ENCODE peak calls at places on chromosomes 4 and X, in ten cellular contexts. C, T, P, Z, B, W, Q, M, D and O are unnamed samples.

GRCh38 chr4:47686294-47686872 is 151.5 kb downstream of the CORIN start:
- DNase-seq in C (peak), T (peak), P (peak), Z (peak), B (no peak), W (no peak), Q (peak), M (peak), D (peak), O (peak)

GRCh38 chr4:55348436-55348835 is 2.4 kb downstream of the SRD5A3 start:
- DNase-seq in C (no peak), T (no peak), P (peak), Z (no peak), B (no peak), W (no peak), Q (peak), M (no peak), D (peak), O (no peak)

GRCh38 chr4:86895692-86896488 is 3.7 kb upstream of the C4orf36 start:
- DNase-seq in C (no peak), T (peak), P (peak), Z (no peak), B (no peak), W (no peak), Q (peak), M (peak), D (peak), O (peak)

GRCh38 chr4:6128221-6128871 is 72.0 kb downstream of the JAKMIP1 start:
- DNase-seq in C (no peak), T (peak), P (no peak), Z (no peak), B (no peak), W (no peak), Q (no peak), M (no peak), D (no peak), O (no peak)

GRCh38 chr4:183987987-183988392 is 82.9 kb downstream of the STOX2 start:
- DNase-seq in C (peak), T (peak), P (peak), Z (peak), B (peak), W (peak), Q (peak), M (peak), D (peak), O (no peak)

GRCh38 chrX:10620121-10620699 is at the start of gene MID1:
- DNase-seq in C (peak), T (peak), P (peak), Z (peak), B (peak), W (peak), Q (peak), M (peak), D (peak), O (peak)

GRCh38 chr4:98484031-98484430 is 174.4 kb downstream of the TSPAN5 start:
- DNase-seq in C (no peak), T (no peak), P (peak), Z (no peak), B (no peak), W (no peak), Q (peak), M (no peak), D (no peak), O (no peak)

GRCh38 chr4:61831987-61832386 is 631.9 kb downstream of the ADGRL3 start:
- DNase-seq in C (no peak), T (no peak), P (no peak), Z (no peak), B (no peak), W (no peak), Q (no peak), M (no peak), D (no peak), O (no peak)

GRCh38 chr4:17241835-17242234 is 270.1 kb downstream of the QDPR start:
- DNase-seq in C (no peak), T (no peak), P (no peak), Z (no peak), B (no peak), W (no peak), Q (no peak), M (no peak), D (no peak), O (no peak)

GRCh38 chr4:71188197-71188625 is 150.6 kb upstream of the SLC4A4 start:
- DNase-seq in C (no peak), T (peak), P (no peak), Z (peak), B (no peak), W (no peak), Q (no peak), M (peak), D (no peak), O (no peak)

GRCh38 chr4:98890698-98891097 is 38.2 kb downstream of the EIF4E start:
- DNase-seq in C (no peak), T (no peak), P (peak), Z (no peak), B (no peak), W (no peak), Q (no peak), M (no peak), D (no peak), O (no peak)

GRCh38 chr4:181911420-181911819 is 331.8 kb upstream of the TENM3 start:
- DNase-seq in C (no peak), T (no peak), P (peak), Z (no peak), B (no peak), W (no peak), Q (peak), M (no peak), D (peak), O (no peak)

DNA sequence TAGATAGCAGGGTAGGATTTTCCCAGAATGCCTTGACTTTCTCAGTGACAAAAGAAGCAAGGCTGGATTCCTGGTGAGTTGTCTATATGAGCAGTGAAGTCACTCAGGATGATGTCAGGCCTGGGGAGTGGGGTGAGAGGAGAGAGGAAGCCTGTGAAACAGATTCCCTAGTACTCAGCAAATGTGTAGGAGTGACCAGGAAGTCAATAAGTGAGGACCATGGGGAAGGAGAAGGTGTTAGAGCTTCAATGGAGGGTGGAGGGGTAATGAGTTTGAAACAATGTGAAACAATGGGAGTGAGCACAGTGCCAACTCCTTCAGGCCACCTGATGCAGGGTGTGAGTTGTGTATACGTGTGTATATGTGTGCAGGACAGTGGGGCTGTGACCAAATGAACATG is 2.4 kb upstream of the SLC9A6 start:
- DNase-seq in C (no peak), T (no peak), P (no peak), Z (no peak), B (no peak), W (no peak), Q (peak), M (peak), D (peak), O (no peak)
- H3K4me3 ChIP-seq in C (no peak), T (no peak), P (no peak), Z (no peak), B (no peak), W (no peak), Q (no peak), M (no peak), D (no peak), O (no peak)

DNA sequence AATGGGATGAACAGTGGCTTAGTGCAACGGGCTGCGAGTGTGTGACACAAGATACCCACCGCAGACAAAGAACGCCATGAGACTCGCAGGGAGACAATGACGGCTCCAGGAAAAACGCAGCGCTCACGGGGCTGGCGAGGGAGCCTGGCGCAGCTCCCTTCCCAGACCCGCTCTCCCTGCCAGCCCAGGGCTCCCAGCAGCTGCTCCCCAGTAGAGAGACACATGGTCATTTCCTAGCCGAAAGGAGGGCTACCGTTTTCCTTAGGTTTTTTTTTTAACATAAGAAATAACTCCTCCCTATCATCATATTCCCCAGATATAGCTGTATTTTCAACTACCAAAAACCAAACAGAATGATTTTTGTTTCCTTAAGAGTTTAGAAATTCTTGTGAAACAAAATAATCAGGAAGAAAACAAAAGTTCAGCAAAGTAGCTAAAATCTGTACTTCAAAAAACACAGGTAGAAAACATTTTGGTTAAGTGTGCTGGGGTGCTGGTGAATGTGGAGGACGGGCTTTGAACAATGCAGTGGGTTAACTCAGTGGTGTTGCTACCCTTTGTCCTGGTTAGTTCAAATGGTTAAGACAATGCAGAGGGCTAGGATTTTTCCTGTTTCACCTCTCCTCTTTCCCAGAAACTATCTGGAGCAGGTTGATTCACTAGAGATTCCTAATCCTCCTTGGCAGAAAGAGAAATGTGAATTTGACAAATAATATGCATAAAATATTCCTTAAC is 149.2 kb downstream of the MAML3 start:
- DNase-seq in C (peak), T (peak), P (peak), Z (peak), B (peak), W (peak), Q (peak), M (peak), D (peak), O (peak)
- H3K4me3 ChIP-seq in C (no peak), T (peak), P (peak), Z (peak), B (peak), W (peak), Q (peak), M (no peak), D (peak), O (peak)

DNA sequence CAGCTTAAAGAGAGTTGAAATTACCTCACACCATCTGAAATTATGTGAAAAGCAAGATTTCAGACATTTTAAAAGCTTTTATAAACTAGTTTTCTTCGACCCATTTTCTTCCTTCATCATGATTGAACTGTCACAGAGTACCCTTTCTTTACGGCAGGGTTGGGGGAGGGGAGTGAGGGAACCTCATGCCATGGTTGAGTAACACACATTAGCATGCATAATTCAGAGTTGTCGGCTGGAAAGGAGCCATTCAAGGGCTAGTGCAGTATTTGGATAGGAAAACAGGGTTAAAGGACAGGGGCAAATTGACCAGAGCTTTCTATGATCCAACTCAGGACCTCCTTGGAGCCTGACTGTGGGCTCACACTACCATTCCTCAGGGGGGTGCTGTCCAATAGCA is 46.1 kb downstream of the PCDH19 start:
- DNase-seq in C (no peak), T (no peak), P (no peak), Z (no peak), B (no peak), W (no peak), Q (no peak), M (peak), D (no peak), O (no peak)
- H3K4me3 ChIP-seq in C (no peak), T (no peak), P (no peak), Z (no peak), B (no peak), W (no peak), Q (no peak), M (no peak), D (no peak), O (no peak)

DNA sequence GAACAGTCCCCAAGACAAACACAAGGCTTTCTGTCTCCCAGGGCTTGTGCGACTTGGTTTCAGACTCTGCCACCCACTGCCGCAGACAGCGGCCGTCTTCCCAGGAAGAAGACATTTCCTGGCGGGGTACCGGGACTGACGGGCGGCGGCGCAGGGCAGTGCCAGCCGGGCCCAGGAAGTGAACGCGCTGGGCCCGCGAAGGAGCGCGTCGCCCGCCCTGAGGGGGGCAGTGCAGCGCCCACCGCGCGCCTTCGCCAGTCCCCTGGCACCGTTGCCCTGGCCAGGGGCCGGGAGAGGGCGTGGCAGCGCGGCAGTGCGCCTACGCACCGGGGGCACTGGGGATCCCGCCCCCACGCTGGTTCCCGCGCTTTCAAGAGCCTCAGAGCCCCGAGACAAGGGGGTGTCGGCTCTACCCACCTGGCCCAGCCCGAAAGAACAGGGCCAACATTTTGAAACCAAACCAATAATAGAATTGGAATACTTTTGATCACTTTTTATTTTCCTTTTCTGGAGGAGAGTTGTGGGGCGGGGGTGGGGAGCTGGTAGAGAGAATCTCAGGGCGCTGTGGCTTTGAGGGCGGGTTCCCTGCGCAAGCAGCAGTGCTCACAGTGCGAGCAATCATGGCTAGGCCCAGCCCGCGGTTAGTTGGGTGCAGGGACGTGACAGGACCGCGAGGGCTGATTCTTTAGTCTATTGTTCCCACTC is 23.6 kb upstream of the APLN start:
- DNase-seq in C (peak), T (no peak), P (no peak), Z (no peak), B (peak), W (peak), Q (no peak), M (no peak), D (no peak), O (no peak)
- H3K4me3 ChIP-seq in C (no peak), T (no peak), P (peak), Z (no peak), B (peak), W (peak), Q (peak), M (no peak), D (peak), O (no peak)

DNA sequence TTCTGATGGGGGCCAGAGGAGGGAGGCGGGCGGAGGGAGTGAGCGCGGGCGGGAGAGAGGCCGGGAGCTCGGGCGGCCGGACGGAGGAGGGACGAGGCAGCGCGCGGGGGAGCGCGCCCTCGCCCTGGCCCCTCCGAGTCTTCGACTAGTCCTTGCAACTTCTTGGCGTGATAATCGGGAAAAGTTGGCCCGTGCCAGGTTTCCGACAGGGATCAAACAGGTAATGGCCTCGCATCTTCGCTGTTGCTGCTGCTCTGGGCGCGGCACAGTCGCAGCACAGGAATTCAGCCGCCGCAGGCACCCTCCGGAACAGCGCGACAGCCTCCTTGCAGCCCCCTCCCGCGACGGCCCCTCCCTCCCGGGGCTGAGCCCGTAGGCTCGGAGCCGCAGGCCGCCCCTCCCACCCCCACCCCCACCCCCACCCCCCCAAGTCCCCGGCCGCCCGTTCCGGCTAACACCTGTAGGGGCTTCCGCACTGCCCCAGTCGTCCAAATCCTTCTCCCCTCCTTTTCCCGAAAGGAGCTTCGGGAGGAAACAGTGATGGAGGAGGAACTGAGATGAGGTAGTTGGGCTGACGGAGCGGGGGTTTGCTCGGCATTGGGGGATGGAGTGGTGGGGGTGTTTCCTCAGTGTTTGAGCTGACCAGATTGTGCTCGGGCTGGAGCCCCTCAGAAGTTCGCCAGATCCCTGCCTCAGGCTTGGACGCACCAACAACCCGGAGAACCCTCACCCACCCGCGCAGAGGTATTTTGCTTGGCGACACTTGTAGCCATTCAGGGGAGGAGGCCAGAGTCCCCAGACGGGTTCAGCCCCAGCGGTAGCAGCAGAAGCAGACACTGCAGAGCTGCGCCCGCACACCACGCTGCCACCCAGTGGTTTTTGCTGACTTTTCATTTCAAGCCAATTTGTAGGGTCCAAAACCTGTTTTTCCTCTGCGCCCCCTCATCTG is at the start of gene FGF13:
- DNase-seq in C (peak), T (peak), P (no peak), Z (peak), B (peak), W (peak), Q (peak), M (peak), D (no peak), O (no peak)
- H3K4me3 ChIP-seq in C (no peak), T (peak), P (peak), Z (peak), B (peak), W (peak), Q (no peak), M (peak), D (no peak), O (no peak)

DNA sequence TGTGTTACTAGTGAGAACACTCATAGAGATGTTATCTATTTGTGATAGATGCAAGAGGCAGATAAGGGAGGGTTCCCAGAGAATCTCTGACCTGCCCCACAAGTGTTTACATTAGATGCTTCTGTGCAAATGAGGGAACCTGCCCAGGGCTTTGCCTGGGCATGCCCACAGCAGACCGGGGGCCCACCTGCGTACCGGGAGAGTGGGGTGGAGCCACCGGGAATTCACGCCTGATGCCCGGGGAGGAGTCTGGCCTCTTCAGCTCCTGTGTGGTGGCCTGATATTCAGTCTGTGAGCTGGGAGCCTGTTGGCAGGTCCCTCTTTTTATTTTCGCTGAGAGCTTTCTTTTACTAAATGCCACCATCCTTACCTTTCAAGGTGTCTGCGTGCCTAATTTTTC is 155.7 kb downstream of the SNCA start:
- DNase-seq in C (no peak), T (peak), P (no peak), Z (peak), B (no peak), W (no peak), Q (no peak), M (peak), D (no peak), O (peak)
- H3K4me3 ChIP-seq in C (no peak), T (no peak), P (no peak), Z (peak), B (no peak), W (no peak), Q (no peak), M (no peak), D (no peak), O (no peak)